ENCODE peak calls at places on chromosomes 1 and 21, in nine cellular contexts. One of them, this sample, is unnamed.

GRCh38 chr1:39407889-39408640 is 83.4 kb upstream of the BMP8A start:
- ATAC-seq in right cardiac atrium: no peak
- ATAC-seq in gastrocnemius medialis: peak
- ATAC-seq in left cardiac atrium: no peak
- ATAC-seq in activated CD4-positive, alpha-beta T cell treated with anti-CD3 and anti-CD28 coated beads for 36 hours: no peak
- ATAC-seq in sciatic nerve: no peak
- ATAC-seq in T-cell: no peak
- ATAC-seq in activated CD8-positive, alpha-beta memory T cell treated with anti-CD3 and anti-CD28 coated beads, Interleukin-2, amount 10 ng/mL, durations not matched to agents 7 days and 5 days: no peak
- ATAC-seq in T-helper 17 cell: no peak
- ATAC-seq in this sample: no peak

GRCh38 chr1:233598891-233599541 is 14.9 kb upstream of the KCNK1 start:
- ATAC-seq in right cardiac atrium: no peak
- ATAC-seq in gastrocnemius medialis: no peak
- ATAC-seq in left cardiac atrium: no peak
- ATAC-seq in activated CD4-positive, alpha-beta T cell treated with anti-CD3 and anti-CD28 coated beads for 36 hours: peak
- ATAC-seq in sciatic nerve: no peak
- ATAC-seq in T-cell: no peak
- ATAC-seq in activated CD8-positive, alpha-beta memory T cell treated with anti-CD3 and anti-CD28 coated beads, Interleukin-2, amount 10 ng/mL, durations not matched to agents 7 days and 5 days: peak
- ATAC-seq in T-helper 17 cell: peak
- ATAC-seq in this sample: no peak

GRCh38 chr1:203174324-203174985 is 1.2 kb downstream of the MYBPH start:
- ATAC-seq in right cardiac atrium: no peak
- ATAC-seq in gastrocnemius medialis: no peak
- ATAC-seq in left cardiac atrium: no peak
- ATAC-seq in activated CD4-positive, alpha-beta T cell treated with anti-CD3 and anti-CD28 coated beads for 36 hours: no peak
- ATAC-seq in sciatic nerve: no peak
- ATAC-seq in T-cell: no peak
- ATAC-seq in activated CD8-positive, alpha-beta memory T cell treated with anti-CD3 and anti-CD28 coated beads, Interleukin-2, amount 10 ng/mL, durations not matched to agents 7 days and 5 days: no peak
- ATAC-seq in T-helper 17 cell: no peak
- ATAC-seq in this sample: no peak

GRCh38 chr1:191804311-191804710 is 354.0 kb upstream of the RGS18 start:
- ATAC-seq in right cardiac atrium: no peak
- ATAC-seq in gastrocnemius medialis: no peak
- ATAC-seq in left cardiac atrium: no peak
- ATAC-seq in activated CD4-positive, alpha-beta T cell treated with anti-CD3 and anti-CD28 coated beads for 36 hours: no peak
- ATAC-seq in sciatic nerve: peak
- ATAC-seq in T-cell: no peak
- ATAC-seq in activated CD8-positive, alpha-beta memory T cell treated with anti-CD3 and anti-CD28 coated beads, Interleukin-2, amount 10 ng/mL, durations not matched to agents 7 days and 5 days: no peak
- ATAC-seq in T-helper 17 cell: no peak
- ATAC-seq in this sample: no peak

GRCh38 chr1:245874942-245875580 is 632.0 kb downstream of the SMYD3 start:
- ATAC-seq in right cardiac atrium: peak
- ATAC-seq in gastrocnemius medialis: no peak
- ATAC-seq in left cardiac atrium: peak
- ATAC-seq in activated CD4-positive, alpha-beta T cell treated with anti-CD3 and anti-CD28 coated beads for 36 hours: no peak
- ATAC-seq in sciatic nerve: peak
- ATAC-seq in T-cell: no peak
- ATAC-seq in activated CD8-positive, alpha-beta memory T cell treated with anti-CD3 and anti-CD28 coated beads, Interleukin-2, amount 10 ng/mL, durations not matched to agents 7 days and 5 days: no peak
- ATAC-seq in T-helper 17 cell: no peak
- ATAC-seq in this sample: no peak

GRCh38 chr1:199242601-199243000 is 603.8 kb downstream of the PTPRC start:
- ATAC-seq in right cardiac atrium: no peak
- ATAC-seq in gastrocnemius medialis: no peak
- ATAC-seq in left cardiac atrium: no peak
- ATAC-seq in activated CD4-positive, alpha-beta T cell treated with anti-CD3 and anti-CD28 coated beads for 36 hours: no peak
- ATAC-seq in sciatic nerve: no peak
- ATAC-seq in T-cell: no peak
- ATAC-seq in activated CD8-positive, alpha-beta memory T cell treated with anti-CD3 and anti-CD28 coated beads, Interleukin-2, amount 10 ng/mL, durations not matched to agents 7 days and 5 days: no peak
- ATAC-seq in T-helper 17 cell: no peak
- ATAC-seq in this sample: no peak

GRCh38 chr21:38329176-38329575 is 72.4 kb downstream of the KCNJ15 start:
- ATAC-seq in right cardiac atrium: no peak
- ATAC-seq in gastrocnemius medialis: no peak
- ATAC-seq in left cardiac atrium: no peak
- ATAC-seq in activated CD4-positive, alpha-beta T cell treated with anti-CD3 and anti-CD28 coated beads for 36 hours: no peak
- ATAC-seq in sciatic nerve: no peak
- ATAC-seq in T-cell: no peak
- ATAC-seq in activated CD8-positive, alpha-beta memory T cell treated with anti-CD3 and anti-CD28 coated beads, Interleukin-2, amount 10 ng/mL, durations not matched to agents 7 days and 5 days: no peak
- ATAC-seq in T-helper 17 cell: no peak
- ATAC-seq in this sample: no peak

GRCh38 chr1:88876573-88877335 is 14.6 kb downstream of the GTF2B start:
- ATAC-seq in right cardiac atrium: no peak
- ATAC-seq in gastrocnemius medialis: no peak
- ATAC-seq in left cardiac atrium: no peak
- ATAC-seq in activated CD4-positive, alpha-beta T cell treated with anti-CD3 and anti-CD28 coated beads for 36 hours: no peak
- ATAC-seq in sciatic nerve: no peak
- ATAC-seq in T-cell: no peak
- ATAC-seq in activated CD8-positive, alpha-beta memory T cell treated with anti-CD3 and anti-CD28 coated beads, Interleukin-2, amount 10 ng/mL, durations not matched to agents 7 days and 5 days: no peak
- ATAC-seq in T-helper 17 cell: no peak
- ATAC-seq in this sample: no peak

GRCh38 chr1:71623888-71624287 is 543.1 kb upstream of the ZRANB2 start:
- ATAC-seq in right cardiac atrium: no peak
- ATAC-seq in gastrocnemius medialis: no peak
- ATAC-seq in left cardiac atrium: no peak
- ATAC-seq in activated CD4-positive, alpha-beta T cell treated with anti-CD3 and anti-CD28 coated beads for 36 hours: no peak
- ATAC-seq in sciatic nerve: no peak
- ATAC-seq in T-cell: no peak
- ATAC-seq in activated CD8-positive, alpha-beta memory T cell treated with anti-CD3 and anti-CD28 coated beads, Interleukin-2, amount 10 ng/mL, durations not matched to agents 7 days and 5 days: no peak
- ATAC-seq in T-helper 17 cell: no peak
- ATAC-seq in this sample: no peak

GRCh38 chr1:171742577-171742922 is 685 bp upstream of the VAMP4 start:
- ATAC-seq in right cardiac atrium: peak
- ATAC-seq in gastrocnemius medialis: peak
- ATAC-seq in left cardiac atrium: peak
- ATAC-seq in activated CD4-positive, alpha-beta T cell treated with anti-CD3 and anti-CD28 coated beads for 36 hours: peak
- ATAC-seq in sciatic nerve: peak
- ATAC-seq in T-cell: no peak
- ATAC-seq in activated CD8-positive, alpha-beta memory T cell treated with anti-CD3 and anti-CD28 coated beads, Interleukin-2, amount 10 ng/mL, durations not matched to agents 7 days and 5 days: peak
- ATAC-seq in T-helper 17 cell: peak
- ATAC-seq in this sample: no peak

GRCh38 chr1:55289614-55290013 is 74.5 kb upstream of the USP24 start:
- ATAC-seq in right cardiac atrium: no peak
- ATAC-seq in gastrocnemius medialis: no peak
- ATAC-seq in left cardiac atrium: no peak
- ATAC-seq in activated CD4-positive, alpha-beta T cell treated with anti-CD3 and anti-CD28 coated beads for 36 hours: no peak
- ATAC-seq in sciatic nerve: no peak
- ATAC-seq in T-cell: no peak
- ATAC-seq in activated CD8-positive, alpha-beta memory T cell treated with anti-CD3 and anti-CD28 coated beads, Interleukin-2, amount 10 ng/mL, durations not matched to agents 7 days and 5 days: no peak
- ATAC-seq in T-helper 17 cell: no peak
- ATAC-seq in this sample: no peak